ENCODE peak calls at places on chromosomes 12 and 14, in four cellular contexts. T, C, S and Q are unnamed samples.

GRCh38 chr14:82855912-82856381 is 1322.3 kb upstream of the SEL1L start:
- DNase-seq in T (no peak), C (no peak), S (no peak), Q (no peak)

GRCh38 chr12:91442535-91442934 is 259.9 kb upstream of the DCN start:
- DNase-seq in T (no peak), C (no peak), S (no peak), Q (no peak)

GRCh38 chr12:92487138-92487485 is 215.7 kb upstream of the PLEKHG7 start:
- DNase-seq in T (no peak), C (no peak), S (no peak), Q (no peak)

GRCh38 chr14:85528080-85528881 is 1.7 kb upstream of the FLRT2 start:
- DNase-seq in T (no peak), C (no peak), S (peak; percentile 41), Q (peak; percentile 56)

GRCh38 chr14:102473559-102473958 is 36.0 kb downstream of the ANKRD9 start:
- DNase-seq in T (no peak), C (no peak), S (no peak), Q (no peak)

GRCh38 chr12:109777544-109777943 is 55.7 kb downstream of the TRPV4 start:
- DNase-seq in T (no peak), C (peak; percentile 27), S (peak; percentile 83), Q (peak; percentile 86)

GRCh38 chr14:101854366-101854765 is 92.9 kb downstream of the PPP2R5C start:
- DNase-seq in T (no peak), C (no peak), S (no peak), Q (no peak)

GRCh38 chr14:87231336-87232026 is 761.5 kb downstream of the GALC start:
- DNase-seq in T (no peak), C (no peak), S (no peak), Q (no peak)

GRCh38 chr12:74021937-74022336 is 515.7 kb upstream of the ATXN7L3B start:
- DNase-seq in T (peak; percentile 67), C (peak; percentile 74), S (peak; percentile 50), Q (peak; percentile 22)

GRCh38 chr12:117365072-117365616 is 3.7 kb upstream of the NOS1 start:
- DNase-seq in T (no peak), C (no peak), S (no peak), Q (no peak)

GRCh38 chr12:117363953-117364486 is 2.6 kb upstream of the NOS1 start:
- DNase-seq in T (no peak), C (no peak), S (no peak), Q (peak; percentile 49)

GRCh38 chr12:117361905-117362304 is 479 bp upstream of the NOS1 start:
- DNase-seq in T (no peak), C (no peak), S (no peak), Q (no peak)

GRCh38 chr12:117362391-117362790 is 965 bp upstream of the NOS1 start:
- DNase-seq in T (no peak), C (no peak), S (no peak), Q (no peak)

GRCh38 chr12:117363263-117363662 is 1.8 kb upstream of the NOS1 start:
- DNase-seq in T (no peak), C (no peak), S (no peak), Q (no peak)
- TF ChIP-seq MAX in T (no peak), C (no peak), S (no peak), Q (no peak)

DNA sequence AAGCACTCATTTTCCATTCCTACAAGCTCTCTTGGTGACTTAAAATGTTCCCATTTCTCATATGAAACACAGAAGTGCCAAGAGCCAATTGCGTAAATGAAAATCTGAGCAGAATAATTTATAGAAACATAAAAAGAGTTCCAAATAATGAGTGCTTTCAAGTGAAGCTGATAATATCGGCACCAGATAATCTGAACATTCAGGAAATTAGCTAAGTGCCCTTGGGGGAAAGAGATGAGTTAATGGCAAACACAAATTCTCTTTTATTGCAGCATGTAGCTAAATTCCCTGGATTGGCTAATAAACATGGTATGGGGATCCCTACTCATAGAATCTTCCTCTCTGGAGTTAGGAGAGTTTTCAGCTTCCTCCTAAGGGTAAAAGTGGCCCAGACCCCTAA is 46.7 kb downstream of the DAD1 start:
- DNase-seq in T (no peak), C (no peak), S (no peak), Q (no peak)
- TF ChIP-seq RNF2 in T (no peak), C (no peak), S (no peak), Q (no peak)

GRCh38 chr14:56412453-56413434 is 166.9 kb upstream of the TMEM260 start:
- DNase-seq in T (no peak), C (no peak), S (no peak), Q (no peak)
- TF ChIP-seq MAX in T (no peak), C (no peak), S (no peak), Q (no peak)

DNA sequence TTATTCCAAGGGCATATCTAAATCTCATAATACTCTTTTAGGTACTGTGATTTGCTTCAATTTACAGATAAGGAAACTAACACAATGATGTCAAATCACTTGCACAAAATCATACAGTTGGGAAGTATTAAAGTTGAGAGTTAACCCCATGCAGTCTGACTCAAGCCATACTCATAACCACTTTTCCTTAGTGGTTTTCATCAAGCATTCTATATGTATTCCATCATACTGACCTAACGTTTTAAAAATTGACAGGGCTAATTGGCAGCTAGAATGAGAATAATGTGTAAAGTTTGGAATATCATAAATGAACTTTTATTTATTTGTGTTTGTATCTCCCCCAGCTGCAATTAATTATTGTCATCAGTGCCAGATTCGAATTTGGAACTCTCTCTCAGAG is 20.9 kb downstream of the PUS7L start:
- DNase-seq in T (no peak), C (no peak), S (no peak), Q (no peak)
- TF ChIP-seq RNF2 in T (no peak), C (no peak), S (no peak), Q (no peak)

GRCh38 chr12:3661028-3661427 is 91.9 kb downstream of the CRACR2A start:
- DNase-seq in T (no peak), C (no peak), S (peak; percentile 5), Q (no peak)

GRCh38 chr12:3658327-3659163 is 94.4 kb downstream of the CRACR2A start:
- DNase-seq in T (peak; percentile 68), C (peak; percentile 40), S (peak; percentile 36), Q (no peak)

GRCh38 chr12:3656946-3657622 is 95.8 kb downstream of the CRACR2A start:
- DNase-seq in T (no peak), C (no peak), S (no peak), Q (no peak)

GRCh38 chr12:3651585-3652424 is 101.1 kb downstream of the CRACR2A start:
- DNase-seq in T (no peak), C (no peak), S (no peak), Q (no peak)

GRCh38 chr12:3655331-3655900 is 97.5 kb downstream of the CRACR2A start:
- DNase-seq in T (peak; percentile 72), C (no peak), S (peak; percentile 12), Q (peak; percentile 19)
- TF ChIP-seq MAX in T (no peak), C (no peak), S (no peak), Q (no peak)

GRCh38 chr12:46457958-46458357 is 85.4 kb upstream of the SLC38A2 start:
- DNase-seq in T (no peak), C (no peak), S (no peak), Q (no peak)

GRCh38 chr12:46455648-46456352 is 83.2 kb upstream of the SLC38A2 start:
- DNase-seq in T (no peak), C (peak; percentile 46), S (peak; percentile 77), Q (no peak)

GRCh38 chr12:46458500-46459106 is 86.0 kb upstream of the SLC38A2 start:
- DNase-seq in T (no peak), C (no peak), S (no peak), Q (no peak)

GRCh38 chr12:46454981-46455380 is 82.4 kb upstream of the SLC38A2 start:
- DNase-seq in T (no peak), C (no peak), S (no peak), Q (no peak)

DNA sequence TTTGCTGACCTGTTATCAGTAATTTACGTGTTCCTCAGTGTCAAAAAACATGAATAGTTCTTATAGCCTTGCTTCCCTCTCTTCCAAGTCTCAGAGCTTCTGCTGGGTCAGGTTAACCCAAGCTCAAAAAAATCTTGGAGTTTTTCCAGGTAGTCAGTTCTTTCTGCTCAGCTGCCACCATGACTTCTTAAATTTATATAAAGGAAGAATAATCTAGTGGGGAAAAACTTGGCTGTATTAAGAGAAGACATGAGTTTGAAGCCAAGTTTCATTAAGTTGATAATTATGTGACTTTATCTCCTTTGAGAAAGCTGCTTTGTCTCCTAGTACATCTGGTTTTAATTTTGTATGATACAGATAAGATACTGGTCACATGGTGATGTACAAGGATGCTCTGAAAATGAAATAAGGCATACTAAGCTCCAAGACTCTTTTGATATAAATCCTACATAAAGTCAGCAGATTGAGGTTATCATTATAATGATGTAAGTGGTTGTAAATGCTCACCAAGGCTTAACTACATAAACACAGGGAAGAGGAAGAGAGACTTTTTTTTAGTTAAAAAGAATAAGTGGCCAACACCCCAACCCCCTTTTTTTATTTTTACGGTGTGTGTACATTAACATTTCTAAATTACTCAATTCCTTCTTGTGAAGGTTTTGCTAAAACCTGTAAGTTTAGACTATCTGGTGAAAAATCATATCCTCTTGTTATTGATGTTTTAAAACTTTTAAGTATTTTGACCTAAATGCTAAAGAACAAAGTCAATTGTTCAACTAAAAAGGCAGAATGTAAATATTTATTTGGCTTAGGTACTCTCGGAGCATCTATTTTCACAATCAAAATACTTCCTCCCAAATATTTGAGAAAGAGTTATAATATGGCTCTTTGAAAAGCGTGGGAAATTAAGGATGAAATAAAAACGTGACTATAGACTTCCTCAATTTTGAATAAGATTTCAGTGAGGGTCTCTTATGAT is 84.1 kb upstream of the SLC38A2 start:
- DNase-seq in T (no peak), C (no peak), S (peak; percentile 38), Q (no peak)
- TF ChIP-seq RNF2 in T (no peak), C (no peak), S (no peak), Q (no peak)

GRCh38 chr12:87930652-87931051 is 98.5 kb downstream of the C12orf50 start:
- DNase-seq in T (no peak), C (no peak), S (no peak), Q (no peak)

GRCh38 chr12:87928046-87928445 is 101.2 kb downstream of the C12orf50 start:
- DNase-seq in T (no peak), C (no peak), S (no peak), Q (no peak)

GRCh38 chr12:87930033-87930432 is 99.2 kb downstream of the C12orf50 start:
- DNase-seq in T (no peak), C (no peak), S (no peak), Q (no peak)

GRCh38 chr12:87931764-87932163 is 97.4 kb downstream of the C12orf50 start:
- DNase-seq in T (no peak), C (no peak), S (no peak), Q (peak; percentile 31)

GRCh38 chr12:87929346-87929745 is 99.9 kb downstream of the C12orf50 start:
- DNase-seq in T (no peak), C (no peak), S (no peak), Q (no peak)
- TF ChIP-seq MAX in T (no peak), C (no peak), S (no peak), Q (no peak)